ENCODE peak calls at places on chromosomes 12 and 14, in five cellular contexts. One of them, this sample, is unnamed.

GRCh38 chr12:32515137-32515860 is 115.9 kb downstream of the FGD4 start:
- DNase-seq in GM06990: no peak
- DNase-seq in fibroblast of villous mesenchyme: no peak
- DNase-seq in cardiac muscle cell: no peak
- DNase-seq in right lobe of liver: no peak
- DNase-seq in this sample: no peak

GRCh38 chr12:41011939-41012338 is 176.2 kb upstream of the PDZRN4 start:
- DNase-seq in cardiac muscle cell: no peak
- DNase-seq in fibroblast of villous mesenchyme: no peak
- DNase-seq in GM06990: no peak
- DNase-seq in right lobe of liver: no peak
- DNase-seq in this sample: no peak

GRCh38 chr12:112285600-112286401 is 96.4 kb downstream of the HECTD4 start:
- DNase-seq in right lobe of liver: peak; percentile 54
- DNase-seq in GM06990: no peak
- DNase-seq in cardiac muscle cell: no peak
- DNase-seq in fibroblast of villous mesenchyme: no peak
- DNase-seq in this sample: no peak

GRCh38 chr14:93076755-93077154 is 39.0 kb downstream of the ITPK1 start:
- DNase-seq in right lobe of liver: no peak
- DNase-seq in cardiac muscle cell: no peak
- DNase-seq in GM06990: no peak
- DNase-seq in fibroblast of villous mesenchyme: no peak
- DNase-seq in this sample: no peak

GRCh38 chr12:70353780-70354640 is 12.1 kb upstream of the KCNMB4 start:
- DNase-seq in fibroblast of villous mesenchyme: no peak
- DNase-seq in cardiac muscle cell: no peak
- DNase-seq in right lobe of liver: no peak
- DNase-seq in GM06990: no peak
- DNase-seq in this sample: no peak

GRCh38 chr14:75442642-75443041 is 14.8 kb downstream of the JDP2 start:
- DNase-seq in GM06990: no peak
- DNase-seq in cardiac muscle cell: no peak
- DNase-seq in fibroblast of villous mesenchyme: peak; percentile 59
- DNase-seq in right lobe of liver: no peak
- DNase-seq in this sample: no peak

GRCh38 chr12:105493091-105493615 is 162.7 kb downstream of the C12orf75 start:
- DNase-seq in right lobe of liver: no peak
- DNase-seq in GM06990: no peak
- DNase-seq in fibroblast of villous mesenchyme: no peak
- DNase-seq in cardiac muscle cell: no peak
- DNase-seq in this sample: no peak

GRCh38 chr12:64193045-64193444 is 29.1 kb downstream of the KICS2 start:
- DNase-seq in right lobe of liver: no peak
- DNase-seq in GM06990: peak; percentile 25
- DNase-seq in cardiac muscle cell: no peak
- DNase-seq in fibroblast of villous mesenchyme: no peak
- DNase-seq in this sample: no peak

GRCh38 chr12:93229494-93230310 is 148.0 kb upstream of the NUDT4 start:
- DNase-seq in right lobe of liver: no peak
- DNase-seq in cardiac muscle cell: no peak
- DNase-seq in fibroblast of villous mesenchyme: peak; percentile 92
- DNase-seq in GM06990: no peak
- DNase-seq in this sample: no peak

GRCh38 chr12:42144174-42144423 is 575 bp downstream of the GXYLT1 start:
- DNase-seq in right lobe of liver: no peak
- DNase-seq in fibroblast of villous mesenchyme: no peak
- DNase-seq in GM06990: no peak
- DNase-seq in cardiac muscle cell: no peak
- DNase-seq in this sample: no peak

GRCh38 chr12:24596768-24597388 is 352.0 kb downstream of the BCAT1 start:
- DNase-seq in right lobe of liver: no peak
- DNase-seq in GM06990: no peak
- DNase-seq in fibroblast of villous mesenchyme: peak; percentile 65
- DNase-seq in cardiac muscle cell: peak; percentile 42
- DNase-seq in this sample: no peak

GRCh38 chr12:28191018-28191595 is 851 bp downstream of the CCDC91 start:
- DNase-seq in fibroblast of villous mesenchyme: no peak
- DNase-seq in GM06990: no peak
- DNase-seq in cardiac muscle cell: no peak
- DNase-seq in right lobe of liver: no peak
- DNase-seq in this sample: no peak

DNA sequence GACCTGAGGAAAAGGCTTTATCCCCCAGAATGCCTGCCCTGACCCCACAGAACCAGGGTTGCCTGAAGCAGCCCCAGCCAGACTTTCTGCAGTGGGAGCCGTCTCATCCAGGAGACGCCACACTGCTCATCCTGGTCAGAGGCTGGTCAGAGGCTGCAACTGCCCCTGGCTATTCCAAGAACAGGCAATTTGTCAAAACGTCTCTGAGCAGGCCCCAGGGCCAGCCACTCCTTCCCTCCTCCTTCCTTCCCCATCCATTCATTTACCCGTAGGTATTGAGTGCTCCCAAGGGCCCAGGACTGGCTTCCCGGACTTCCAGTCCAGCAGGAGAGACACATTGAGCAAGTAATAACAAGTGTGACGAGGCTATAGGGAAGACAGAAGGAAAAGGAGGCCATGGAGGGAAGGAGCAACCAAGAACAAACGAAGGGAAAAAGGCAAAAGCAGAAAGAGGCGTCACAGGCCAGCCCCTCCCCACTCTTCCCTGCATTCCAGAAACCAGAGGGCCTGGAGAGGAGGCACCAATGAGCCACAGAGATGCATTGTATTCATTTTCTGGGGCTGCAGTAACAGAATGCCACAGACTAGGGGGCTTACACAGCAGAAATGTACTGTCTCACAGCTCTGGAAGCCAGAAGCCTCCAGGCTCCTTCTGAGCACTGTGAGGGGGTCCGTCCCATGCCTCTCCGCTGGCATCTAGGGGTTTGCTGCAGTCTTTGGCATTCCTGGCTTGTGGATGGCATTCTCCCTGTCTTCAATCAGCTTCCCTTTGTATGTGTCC is 21.0 kb upstream of the CD9 start:
- DNase-seq in cardiac muscle cell: peak; percentile 30
- DNase-seq in GM06990: no peak
- DNase-seq in fibroblast of villous mesenchyme: peak; percentile 37
- DNase-seq in right lobe of liver: no peak
- DNase-seq in this sample: no peak
- TF ChIP-seq CTCF in cardiac muscle cell: peak; percentile 22
- TF ChIP-seq CTCF in GM06990: no peak
- TF ChIP-seq CTCF in fibroblast of villous mesenchyme: peak; percentile 28
- TF ChIP-seq CTCF in right lobe of liver: no peak
- TF ChIP-seq CTCF in this sample: no peak

DNA sequence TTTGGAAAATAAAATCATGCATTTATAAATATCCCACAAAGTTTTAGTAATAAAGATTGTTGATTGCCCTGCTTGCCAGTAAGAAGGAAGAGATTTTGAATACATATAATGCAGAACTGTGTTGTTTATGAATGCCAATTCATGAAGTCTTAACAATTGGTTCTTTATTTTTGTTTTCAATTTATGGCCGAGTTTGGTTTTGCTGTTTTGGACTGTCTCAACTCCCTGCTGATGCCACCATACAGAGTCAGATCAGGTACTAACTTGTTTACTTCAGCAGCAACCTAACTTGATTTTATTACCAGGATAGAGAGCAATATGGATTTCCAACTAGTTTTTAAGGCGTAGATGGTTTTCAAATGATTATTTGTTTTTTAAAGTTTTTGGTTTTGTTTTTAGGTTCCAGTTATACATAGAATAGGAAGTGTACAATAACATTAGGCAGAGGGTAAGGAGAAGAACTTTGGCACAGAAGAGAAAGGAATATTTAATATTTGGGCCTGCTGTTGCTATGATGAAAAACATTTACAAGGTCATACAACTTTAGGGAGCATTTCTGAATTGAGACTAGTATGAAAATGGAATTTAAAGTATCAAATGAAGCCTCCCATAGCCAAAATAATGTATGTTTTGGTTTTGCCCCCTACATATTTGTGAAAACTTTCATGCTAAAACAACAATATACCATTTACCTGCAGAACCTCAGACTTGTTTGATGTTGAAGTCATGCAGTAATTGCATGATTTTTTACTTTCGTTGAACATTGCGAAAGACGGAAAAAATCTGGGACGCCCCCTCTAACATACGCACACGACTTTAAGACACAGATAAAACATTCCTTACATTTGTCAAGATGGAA is 904 bp upstream of the FAM177A1 start:
- DNase-seq in fibroblast of villous mesenchyme: peak; percentile 85
- DNase-seq in GM06990: no peak
- DNase-seq in right lobe of liver: no peak
- DNase-seq in cardiac muscle cell: no peak
- DNase-seq in this sample: no peak
- H3K4me3 ChIP-seq in fibroblast of villous mesenchyme: peak overlapping the region; percentile 96
- H3K4me3 ChIP-seq in GM06990: peak overlapping the region; percentile 86
- H3K4me3 ChIP-seq in right lobe of liver: peak overlapping the region; percentile 84
- H3K4me3 ChIP-seq in cardiac muscle cell: peak overlapping the region; percentile 68
- H3K4me3 ChIP-seq in this sample: peak overlapping the region; percentile 70

DNA sequence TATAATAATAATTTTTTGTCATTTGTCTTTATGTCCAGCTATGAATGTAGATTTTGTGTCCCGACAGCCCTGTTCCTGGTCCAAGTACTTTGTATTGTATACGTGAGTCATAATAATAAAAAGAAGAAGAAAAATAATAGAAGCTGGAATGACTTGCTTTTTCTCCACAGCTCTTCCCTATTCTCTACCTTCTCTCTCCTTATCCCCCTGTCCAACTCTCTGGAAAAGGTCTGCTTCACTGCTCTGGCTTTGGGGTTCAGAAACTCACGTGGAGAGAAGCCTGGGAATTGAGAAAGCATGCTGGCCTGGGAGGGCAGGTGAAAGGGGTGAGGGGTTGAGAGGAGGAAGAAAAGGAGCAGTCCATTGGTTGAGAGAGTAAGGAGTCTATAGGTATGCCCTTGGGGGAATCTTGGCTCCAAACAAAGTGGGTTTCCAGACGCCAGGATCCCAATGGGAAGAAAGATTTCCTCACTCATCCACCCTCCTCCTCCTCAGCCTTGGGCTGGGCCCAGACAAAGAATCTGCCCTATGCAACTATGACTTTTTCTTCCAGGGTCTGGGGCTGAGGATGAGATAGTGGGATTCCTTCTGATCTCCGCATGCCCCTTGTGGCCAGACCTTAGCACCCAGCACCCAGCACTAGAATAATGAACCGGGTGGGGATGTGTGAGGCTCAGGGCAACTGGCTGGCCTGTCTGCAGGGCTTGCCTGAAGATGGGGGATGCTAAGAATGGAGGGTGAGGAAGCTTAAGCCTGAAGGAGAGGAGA is 4.0 kb downstream of the HOXC8 start:
- DNase-seq in fibroblast of villous mesenchyme: no peak
- DNase-seq in cardiac muscle cell: no peak
- DNase-seq in GM06990: no peak
- DNase-seq in right lobe of liver: no peak
- DNase-seq in this sample: no peak
- TF ChIP-seq CTCF in fibroblast of villous mesenchyme: peak; percentile 34
- TF ChIP-seq CTCF in cardiac muscle cell: no peak
- TF ChIP-seq CTCF in GM06990: peak; percentile 17
- TF ChIP-seq CTCF in right lobe of liver: no peak
- TF ChIP-seq CTCF in this sample: peak; percentile 23

GRCh38 chr14:40216976-40217375 is 784.7 kb upstream of the FBXO33 start:
- DNase-seq in right lobe of liver: no peak
- DNase-seq in fibroblast of villous mesenchyme: no peak
- DNase-seq in GM06990: no peak
- DNase-seq in cardiac muscle cell: no peak
- DNase-seq in this sample: no peak
- H3K4me3 ChIP-seq in right lobe of liver: no peak overlapping the region
- H3K4me3 ChIP-seq in fibroblast of villous mesenchyme: no peak overlapping the region
- H3K4me3 ChIP-seq in GM06990: no peak overlapping the region
- H3K4me3 ChIP-seq in cardiac muscle cell: no peak overlapping the region
- H3K4me3 ChIP-seq in this sample: no peak overlapping the region